ENCODE peak calls at places on chromosomes 11 and 22, in seven cellular contexts. L is GM23338, O is NCI-H1048, U is C1 segment of cervical spinal cord, C is T-cell, P is EL, D is T-helper 2 cell. W is an unnamed sample.

GRCh38 chr11:19253149-19253540 is 12.4 kb upstream of the E2F8 start:
- DNase-seq in L (no peak), O (no peak), U (no peak), C (no peak), P (no peak), D (no peak), W (no peak)

GRCh38 chr11:78083036-78083435 is 3.4 kb upstream of the NDUFC2 start:
- DNase-seq in L (no peak), O (no peak), U (no peak), C (no peak), P (no peak), D (no peak), W (no peak)

GRCh38 chr11:33734441-33735165 is 1.6 kb downstream of the CD59 start:
- DNase-seq in L (no peak), O (no peak), U (peak; percentile 23), C (no peak), P (peak; percentile 29), D (no peak), W (no peak)

GRCh38 chr11:98099371-98099770 is 921.4 kb upstream of the CNTN5 start:
- DNase-seq in L (no peak), O (no peak), U (no peak), C (no peak), P (no peak), D (no peak), W (no peak)

GRCh38 chr11:76185931-76186401 is 20.3 kb downstream of the WNT11 start:
- DNase-seq in L (no peak), O (no peak), U (no peak), C (no peak), P (no peak), D (no peak), W (no peak)

GRCh38 chr11:103586756-103587155 is 449.7 kb upstream of the DDI1 start:
- DNase-seq in L (no peak), O (no peak), U (no peak), C (no peak), P (no peak), D (no peak), W (no peak)

GRCh38 chr22:37043828-37044538 is 7.6 kb upstream of the KCTD17 start:
- DNase-seq in L (peak; percentile 68), O (no peak), U (no peak), C (no peak), P (peak; percentile 49), D (no peak), W (no peak)

GRCh38 chr22:44398791-44399190 is 86.0 kb upstream of the SHISAL1 start:
- DNase-seq in L (no peak), O (no peak), U (no peak), C (no peak), P (no peak), D (no peak), W (peak; percentile 6)

GRCh38 chr11:130037058-130037457 is 32.6 kb upstream of the APLP2 start:
- DNase-seq in L (no peak), O (no peak), U (no peak), C (no peak), P (peak; percentile 66), D (no peak), W (no peak)

GRCh38 chr22:25139062-25139461 is 60.6 kb upstream of the CRYBB3 start:
- DNase-seq in L (no peak), O (no peak), U (no peak), C (no peak), P (no peak), D (no peak), W (no peak)

GRCh38 chr11:12186683-12187082 is 76.3 kb downstream of the MICAL2 start:
- DNase-seq in L (no peak), O (no peak), U (no peak), C (no peak), P (no peak), D (no peak), W (no peak)

GRCh38 chr11:64317961-64318693 is at the start of gene PRDX5:
- DNase-seq in L (peak; percentile 97), O (peak; percentile 87), U (peak; percentile 94), C (peak; percentile 93), P (peak; percentile 97), D (peak; percentile 89), W (peak; percentile 92)

GRCh38 chr11:2534957-2535672 is 90.3 kb downstream of the KCNQ1 start:
- DNase-seq in L (no peak), O (no peak), U (no peak), C (no peak), P (no peak), D (no peak), W (no peak)

GRCh38 chr11:43555811-43556210 is 124.7 kb upstream of the HSD17B12 start:
- DNase-seq in L (no peak), O (no peak), U (no peak), C (no peak), P (no peak), D (no peak), W (no peak)

GRCh38 chr11:42023267-42023666 is 563.8 kb upstream of the LRRC4C start:
- DNase-seq in L (no peak), O (no peak), U (no peak), C (no peak), P (no peak), D (no peak), W (no peak)

GRCh38 chr22:40485813-40486610 is 115.6 kb downstream of the SGSM3 start:
- DNase-seq in L (no peak), O (no peak), U (no peak), C (no peak), P (no peak), D (no peak), W (no peak)

GRCh38 chr11:87212891-87213290 is 175.2 kb downstream of the TMEM135 start:
- DNase-seq in L (no peak), O (no peak), U (no peak), C (no peak), P (peak; percentile 18), D (no peak), W (no peak)

GRCh38 chr11:44777537-44778199 is 50.9 kb downstream of the TSPAN18 start:
- DNase-seq in L (no peak), O (no peak), U (no peak), C (no peak), P (no peak), D (no peak), W (no peak)

GRCh38 chr11:128318856-128319474 is 268.4 kb downstream of the ETS1 start:
- DNase-seq in L (no peak), O (no peak), U (no peak), C (peak; percentile 80), P (peak; percentile 36), D (peak; percentile 53), W (peak; percentile 53)

GRCh38 chr11:17877886-17878285 is 135.0 kb downstream of the SERGEF start:
- DNase-seq in L (no peak), O (no peak), U (no peak), C (no peak), P (no peak), D (no peak), W (no peak)

GRCh38 chr22:23709107-23709506 is 18.3 kb downstream of the RGL4 start:
- DNase-seq in L (no peak), O (no peak), U (no peak), C (no peak), P (peak; percentile 61), D (no peak), W (no peak)

GRCh38 chr22:46067159-46068111 is 82.9 kb upstream of the PPARA start:
- DNase-seq in L (no peak), O (no peak), U (no peak), C (no peak), P (peak; percentile 47), D (no peak), W (no peak)

GRCh38 chr22:47432683-47433082 is 670.2 kb downstream of the TBC1D22A start:
- DNase-seq in L (no peak), O (no peak), U (no peak), C (no peak), P (no peak), D (no peak), W (no peak)

GRCh38 chr11:74418509-74418895 is 20.3 kb upstream of the PGM2L1 start:
- DNase-seq in L (no peak), O (no peak), U (no peak), C (no peak), P (peak; percentile 84), D (no peak), W (no peak)

GRCh38 chr11:74321487-74322188 is 10.2 kb upstream of the P4HA3 start:
- DNase-seq in L (peak; percentile 70), O (no peak), U (no peak), C (no peak), P (no peak), D (no peak), W (no peak)

GRCh38 chr11:103047837-103048236 is 44.1 kb downstream of the DCUN1D5 start:
- DNase-seq in L (no peak), O (no peak), U (no peak), C (no peak), P (peak; percentile 6), D (no peak), W (no peak)

GRCh38 chr22:22079404-22080148 is 97.0 kb upstream of the TOP3B start:
- DNase-seq in L (no peak), O (no peak), U (no peak), C (no peak), P (no peak), D (no peak), W (no peak)

GRCh38 chr11:70783821-70784220 is 385.5 kb downstream of the CTTN start:
- DNase-seq in L (no peak), O (no peak), U (no peak), C (no peak), P (no peak), D (no peak), W (no peak)

GRCh38 chr11:8649361-8649760 is 33.1 kb downstream of the TRIM66 start:
- DNase-seq in L (no peak), O (no peak), U (no peak), C (no peak), P (peak; percentile 70), D (no peak), W (no peak)

GRCh38 chr22:36641902-36642640 is 61.5 kb downstream of the CACNG2 start:
- DNase-seq in L (no peak), O (no peak), U (no peak), C (no peak), P (peak; percentile 59), D (no peak), W (no peak)

GRCh38 chr22:30947821-30948454 is 20.6 kb downstream of the MORC2 start:
- DNase-seq in L (peak; percentile 48), O (no peak), U (no peak), C (no peak), P (peak; percentile 34), D (no peak), W (no peak)

GRCh38 chr11:128669491-128669890 is 24.4 kb upstream of the FLI1 start:
- DNase-seq in L (no peak), O (no peak), U (no peak), C (no peak), P (peak; percentile 75), D (no peak), W (no peak)

GRCh38 chr11:69915501-69916250 is 96.5 kb upstream of the FGF3 start:
- DNase-seq in L (peak; percentile 93), O (peak; percentile 34), U (no peak), C (no peak), P (peak; percentile 78), D (peak; percentile 18), W (peak; percentile 19)

GRCh38 chr11:106133529-106133928 is 56.1 kb downstream of the AASDHPPT start:
- DNase-seq in L (peak; percentile 28), O (no peak), U (no peak), C (no peak), P (no peak), D (no peak), W (no peak)

GRCh38 chr11:111200010-111200534 is 45.5 kb upstream of the POU2AF2 start:
- DNase-seq in L (no peak), O (no peak), U (no peak), C (no peak), P (no peak), D (no peak), W (no peak)

W was measured in T-helper 17 cell.